ENCODE peak calls at places on chromosomes 3 and 15, in nine cellular contexts. Y is HCT116, G is ovary, K is body of pancreas, Q is testis, W is lower leg skin, X is uterus, F is gastrocnemius medialis, Z is tibial nerve. I is an unnamed sample.

GRCh38 chr3:138371070-138371950 is 22.9 kb downstream of the MRAS start:
- DNase-seq in G (no peak), Z (no peak), W (no peak), F (no peak), Y (no peak), K (no peak), Q (no peak), X (no peak), I (no peak)

GRCh38 chr15:56989411-56989924 is 71.0 kb downstream of the TCF12 start:
- DNase-seq in Z (no peak), X (no peak), G (no peak), K (no peak), Y (no peak), Q (no peak), W (no peak), F (no peak), I (no peak)

GRCh38 chr3:190864002-190864401 is 1.5 kb upstream of the GMNC start:
- DNase-seq in Q (no peak), K (no peak), W (no peak), Y (no peak), X (no peak), Z (no peak), F (no peak), G (no peak), I (no peak)

GRCh38 chr3:100169186-100169585 is 54.9 kb upstream of the FILIP1L start:
- DNase-seq in F (no peak), G (peak), Q (no peak), Y (no peak), K (peak), Z (no peak), W (no peak), X (no peak), I (no peak)

GRCh38 chr15:95365615-95366107 is 964.8 kb upstream of the NR2F2 start:
- DNase-seq in K (no peak), X (peak), F (no peak), Q (no peak), Y (no peak), G (peak), Z (no peak), W (no peak), I (no peak)

GRCh38 chr3:126551839-126552687 is 6.7 kb downstream of the C3orf22 start:
- DNase-seq in Z (no peak), K (no peak), Q (no peak), W (peak), F (no peak), G (peak), X (peak), Y (no peak), I (peak)

GRCh38 chr3:152073267-152073666 is 195.5 kb upstream of the MBNL1 start:
- DNase-seq in Q (no peak), F (no peak), Y (no peak), K (no peak), W (no peak), Z (no peak), X (no peak), G (no peak), I (no peak)

GRCh38 chr15:30001592-30001991 is 81.2 kb upstream of the GOLGA8J start:
- DNase-seq in W (no peak), Y (no peak), G (no peak), K (no peak), Z (peak), F (no peak), Q (peak), X (no peak), I (no peak)

GRCh38 chr3:143040264-143040879 is 39.0 kb downstream of the U2SURP start:
- DNase-seq in W (no peak), Y (no peak), Z (no peak), Q (no peak), K (no peak), F (no peak), X (no peak), G (no peak), I (no peak)

GRCh38 chr15:101083336-101084045 is 164.3 kb downstream of the LRRK1 start:
- DNase-seq in Y (no peak), W (no peak), G (no peak), F (no peak), K (peak), Q (no peak), X (no peak), Z (no peak), I (no peak)

GRCh38 chr3:101070260-101071121 is 77.3 kb upstream of the ABI3BP start:
- DNase-seq in K (peak), W (peak), Z (no peak), G (no peak), Q (peak), F (peak), Y (peak), X (no peak), I (peak)

GRCh38 chr3:126537730-126538281 is 13.9 kb downstream of the CHST13 start:
- DNase-seq in K (peak), G (no peak), Q (no peak), W (peak), F (peak), Z (no peak), Y (no peak), X (no peak), I (peak)

GRCh38 chr15:90609254-90610185 is 79.8 kb downstream of the CRTC3 start:
- DNase-seq in F (no peak), Z (no peak), K (no peak), W (peak), X (no peak), Q (no peak), G (no peak), Y (no peak), I (no peak)

GRCh38 chr3:43790060-43790459 is 99.3 kb downstream of the ABHD5 start:
- DNase-seq in G (no peak), Y (no peak), F (no peak), Q (no peak), Z (no peak), K (no peak), X (no peak), W (peak), I (no peak)

GRCh38 chr15:101348643-101349496 is 53.8 kb upstream of the SNRPA1 start:
- DNase-seq in K (peak), W (peak), Z (no peak), Y (no peak), F (no peak), Q (no peak), X (no peak), G (no peak), I (no peak)

GRCh38 chr3:195907730-195908438 is 467 bp downstream of the TNK2 start:
- DNase-seq in X (no peak), G (peak), K (peak), Q (peak), F (peak), W (peak), Y (no peak), Z (no peak), I (peak)

GRCh38 chr3:65033577-65033976 is 345.8 kb upstream of the ADAMTS9 start:
- DNase-seq in W (no peak), F (no peak), Q (no peak), G (no peak), X (no peak), K (no peak), Y (no peak), Z (no peak), I (no peak)

GRCh38 chr3:127816783-127817182 is 5.5 kb downstream of the MGLL start:
- DNase-seq in G (no peak), F (no peak), K (no peak), Y (no peak), W (peak), Q (no peak), X (no peak), Z (no peak), I (no peak)

GRCh38 chr3:151856106-151856505 is 17.3 kb upstream of the SUCNR1 start:
- DNase-seq in Y (no peak), K (no peak), X (no peak), G (no peak), Z (no peak), W (no peak), F (no peak), Q (no peak), I (no peak)

GRCh38 chr3:126340081-126340511 is 17.1 kb downstream of the KLF15 start:
- DNase-seq in K (peak), X (peak), F (peak), Y (no peak), Z (no peak), G (peak), Q (peak), W (peak), I (peak)

GRCh38 chr3:196712514-196713413 is 587 bp downstream of the PIGX start:
- DNase-seq in Y (no peak), K (peak), Z (peak), Q (peak), G (peak), X (peak), F (peak), W (peak), I (peak)

GRCh38 chr3:53346514-53346913 is 829 bp downstream of the DCP1A start:
- DNase-seq in K (no peak), W (no peak), X (no peak), G (no peak), Q (peak), Y (no peak), Z (no peak), F (no peak), I (no peak)

GRCh38 chr3:180275176-180275575 is 238.4 kb upstream of the PEX5L start:
- DNase-seq in K (no peak), Z (no peak), W (no peak), X (no peak), Y (no peak), F (no peak), Q (no peak), G (no peak), I (no peak)
- TF ChIP-seq POLR2A in K (no peak), Z (no peak), W (no peak), X (no peak), Y (no peak), F (no peak), Q (no peak), G (no peak), I (no peak)

GRCh38 chr3:186487037-186487436 is 57.1 kb downstream of the CRYGS start:
- DNase-seq in X (no peak), K (no peak), G (no peak), Y (no peak), F (no peak), W (no peak), Q (no peak), Z (no peak), I (no peak)

GRCh38 chr3:186483611-186484340 is 60.4 kb downstream of the CRYGS start:
- DNase-seq in X (no peak), Q (no peak), G (no peak), Z (no peak), W (no peak), F (no peak), K (peak), Y (no peak), I (no peak)

GRCh38 chr3:186492594-186492993 is 51.6 kb downstream of the CRYGS start:
- DNase-seq in Z (no peak), K (peak), Y (no peak), W (no peak), F (no peak), G (no peak), X (no peak), Q (no peak), I (peak)

GRCh38 chr3:186489507-186489906 is 54.7 kb downstream of the CRYGS start:
- DNase-seq in G (no peak), X (no peak), W (no peak), F (no peak), Y (no peak), Z (no peak), Q (no peak), K (no peak), I (no peak)

DNA sequence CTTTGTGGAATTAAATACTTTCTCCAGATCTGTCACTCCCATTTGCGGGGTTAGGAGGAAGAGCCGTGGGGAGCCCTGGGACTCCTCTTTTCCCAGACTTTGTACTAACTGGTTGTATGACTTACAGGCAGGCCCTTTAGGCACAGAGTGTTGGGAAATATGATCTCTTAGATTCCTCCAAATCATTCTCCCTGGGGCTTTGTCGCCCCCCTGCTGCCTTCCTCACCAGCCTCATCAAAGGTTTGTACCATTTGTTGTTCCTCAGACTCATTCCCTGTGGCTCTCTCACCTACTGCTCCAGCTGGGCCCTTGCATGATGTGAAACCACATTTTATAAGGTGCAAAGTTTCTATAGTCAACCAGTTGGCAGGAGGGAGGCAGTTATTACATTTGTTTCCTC is 56.4 kb downstream of the CRYGS start:
- DNase-seq in X (no peak), Z (no peak), G (no peak), Y (no peak), F (no peak), K (no peak), Q (no peak), W (no peak), I (no peak)
- TF ChIP-seq CTCF in X (no peak), Z (no peak), G (no peak), Y (no peak), F (no peak), K (no peak), Q (no peak), W (no peak), I (no peak)

GRCh38 chr3:154668835-154669234 is 238.8 kb upstream of the GPR149 start:
- DNase-seq in Z (no peak), W (no peak), Y (no peak), X (no peak), G (no peak), K (no peak), Q (no peak), F (no peak), I (no peak)
- TF ChIP-seq POLR2A in Z (no peak), W (no peak), Y (no peak), X (no peak), G (no peak), K (no peak), Q (no peak), F (no peak), I (no peak)

GRCh38 chr15:43769584-43770228 is 7.1 kb downstream of the ELL3 start:
- DNase-seq in Z (no peak), W (no peak), G (no peak), Q (peak), X (no peak), Y (no peak), K (peak), F (no peak), I (no peak)
- TF ChIP-seq CTCF in Z (peak), W (no peak), G (peak), Q (peak), X (peak), Y (peak), K (peak), F (peak), I (peak)

GRCh38 chr15:63191895-63192603 is 2.6 kb downstream of the RAB8B start:
- DNase-seq in Y (no peak), X (no peak), W (no peak), F (no peak), Z (no peak), G (no peak), Q (no peak), K (no peak), I (no peak)

GRCh38 chr15:63190993-63191392 is 1.6 kb downstream of the RAB8B start:
- DNase-seq in Q (no peak), X (no peak), F (no peak), Y (no peak), K (no peak), G (no peak), W (no peak), Z (no peak), I (no peak)

GRCh38 chr15:63188937-63189871 is at the start of gene RAB8B:
- DNase-seq in W (peak), G (peak), X (peak), F (peak), K (peak), Q (peak), Z (peak), Y (peak), I (peak)

GRCh38 chr15:63188247-63188936 is 1.0 kb upstream of the RAB8B start:
- DNase-seq in X (no peak), F (no peak), K (no peak), Q (no peak), Y (no peak), Z (no peak), G (no peak), W (no peak), I (no peak)

GRCh38 chr15:63189955-63190691 is 717 bp downstream of the RAB8B start:
- DNase-seq in K (no peak), Q (no peak), Z (no peak), G (no peak), X (no peak), W (no peak), F (no peak), Y (no peak), I (no peak)
- TF ChIP-seq POLR2A in K (no peak), Q (no peak), Z (no peak), G (no peak), X (no peak), W (no peak), F (no peak), Y (no peak), I (no peak)

GRCh38 chr3:170553788-170554620 is 31.9 kb downstream of the SLC7A14 start:
- DNase-seq in X (no peak), Q (no peak), W (no peak), Z (no peak), Y (no peak), K (no peak), G (no peak), F (no peak), I (no peak)
- TF ChIP-seq CTCF in X (no peak), Q (no peak), W (no peak), Z (no peak), Y (no peak), K (no peak), G (no peak), F (no peak), I (no peak)

GRCh38 chr3:10249833-10250232 is 1.6 kb downstream of the TATDN2 start:
- DNase-seq in K (no peak), Q (no peak), X (no peak), F (no peak), G (no peak), W (no peak), Z (no peak), Y (no peak), I (no peak)

GRCh38 chr3:10248184-10248983 is at the start of gene TATDN2:
- DNase-seq in Q (peak), W (peak), G (peak), Z (peak), X (peak), F (peak), Y (peak), K (peak), I (peak)

GRCh38 chr3:10247679-10248183 is 528 bp upstream of the TATDN2 start:
- DNase-seq in Z (no peak), Y (no peak), X (peak), Q (no peak), F (no peak), G (peak), K (no peak), W (no peak), I (no peak)

GRCh38 chr3:10251006-10251405 is 2.7 kb downstream of the TATDN2 start:
- DNase-seq in Y (no peak), F (no peak), Z (no peak), K (no peak), W (no peak), G (no peak), Q (no peak), X (no peak), I (no peak)

DNA sequence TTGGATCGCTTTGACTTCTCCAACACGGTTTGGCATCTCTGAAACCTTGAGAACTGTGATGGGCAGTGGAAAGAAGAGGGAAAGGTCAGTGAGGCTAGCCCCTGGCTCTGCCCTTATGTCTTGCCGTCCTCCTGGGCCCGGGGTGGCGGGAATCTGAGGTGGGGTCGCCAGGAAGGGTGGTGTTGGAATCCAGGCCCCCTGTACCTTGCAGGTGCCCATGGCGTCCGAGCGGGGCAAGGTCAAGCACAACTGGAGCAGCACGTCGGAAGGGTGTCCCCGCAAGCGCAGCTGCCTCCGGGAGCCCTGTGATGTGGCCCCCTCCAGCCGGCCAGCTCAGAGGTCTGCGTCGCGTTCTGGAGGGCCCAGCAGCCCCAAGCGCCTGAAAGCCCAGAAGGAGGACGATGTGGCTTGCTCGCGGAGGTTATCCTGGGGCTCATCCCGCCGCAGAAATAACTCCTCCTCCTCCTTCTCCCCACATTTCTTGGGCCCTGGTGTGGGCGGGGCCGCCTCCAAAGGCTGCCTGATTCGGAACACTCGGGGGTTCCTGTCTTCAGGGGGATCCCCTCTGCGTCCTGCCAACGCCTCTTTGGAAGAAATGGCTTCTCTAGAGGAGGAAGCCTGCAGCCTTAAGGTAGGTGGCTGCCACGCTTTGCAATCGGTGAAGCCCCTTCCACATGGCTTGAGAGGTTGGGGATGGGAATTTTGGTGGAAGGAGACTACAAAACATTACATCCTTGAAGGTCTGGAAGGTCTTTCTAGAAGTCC is 907 bp downstream of the TATDN2 start:
- DNase-seq in Y (no peak), G (peak), F (no peak), Q (peak), Z (no peak), X (no peak), W (peak), K (peak), I (peak)
- TF ChIP-seq POLR2A in Y (no peak), G (no peak), F (no peak), Q (no peak), Z (no peak), X (no peak), W (no peak), K (peak), I (no peak)

GRCh38 chr3:46484911-46485696 is 12.7 kb upstream of the RTP3 start:
- DNase-seq in Z (no peak), G (no peak), W (peak), Q (no peak), F (no peak), X (no peak), K (peak), Y (no peak), I (peak)

GRCh38 chr3:46482632-46483311 is 15.0 kb upstream of the RTP3 start:
- DNase-seq in W (peak), K (no peak), Y (no peak), F (no peak), Q (no peak), Z (no peak), X (no peak), G (no peak), I (peak)

GRCh38 chr3:46481636-46482035 is 16.1 kb upstream of the RTP3 start:
- DNase-seq in G (no peak), Y (no peak), Z (no peak), W (no peak), K (no peak), X (no peak), Q (no peak), F (no peak), I (no peak)

GRCh38 chr3:46484388-46484787 is 13.4 kb upstream of the RTP3 start:
- DNase-seq in Z (no peak), W (peak), Y (no peak), F (no peak), K (peak), Q (no peak), X (no peak), G (no peak), I (no peak)

DNA sequence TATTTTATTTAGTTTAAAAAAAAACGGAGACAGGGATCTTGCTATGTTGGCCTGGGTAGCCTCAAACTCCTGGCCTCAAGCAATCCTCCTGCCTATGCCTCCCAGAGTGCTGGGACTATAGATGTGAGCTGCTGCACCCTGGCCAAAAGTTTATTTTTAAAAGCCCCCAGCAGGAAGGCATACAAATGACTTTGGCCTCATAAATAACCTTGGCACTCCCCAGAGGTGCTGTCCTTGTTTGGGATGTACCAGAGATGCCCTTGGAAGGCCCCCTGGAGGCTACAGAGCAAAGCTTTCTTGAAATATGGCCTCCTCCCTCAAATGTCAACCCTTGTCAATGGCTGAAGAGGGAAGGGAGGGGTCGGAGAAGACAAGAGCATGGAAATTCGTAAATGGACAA is 14.0 kb upstream of the RTP3 start:
- DNase-seq in G (no peak), W (no peak), Z (no peak), Q (no peak), K (no peak), X (no peak), F (no peak), Y (no peak), I (peak)
- TF ChIP-seq CTCF in G (no peak), W (no peak), Z (no peak), Q (no peak), K (no peak), X (no peak), F (no peak), Y (no peak), I (no peak)